ENCODE peak calls at places on chromosomes 4 and X, in seven cellular contexts. N is Peyer's patch, M is colonic mucosa, Q is GM12865, V is SK-N-SH, X is GM10248, G is IMR-90. I is an unnamed sample.
A peak's percentile ranks its signal among the peaks of the same experiment; 100 is the strongest.

GRCh38 chrX:29295987-29296680 is 708.9 kb downstream of the IL1RAPL1 start:
- DNase-seq in M (no peak), X (no peak), V (no peak), N (no peak), Q (no peak), G (peak; percentile 51), I (no peak)

GRCh38 chr4:3646280-3646679 is 114.1 kb upstream of the LRPAP1 start:
- DNase-seq in X (no peak), V (no peak), N (no peak), M (no peak), Q (no peak), G (no peak), I (no peak)

GRCh38 chr4:9762823-9763475 is 18.5 kb upstream of the DRD5 start:
- DNase-seq in M (peak; percentile 73), X (peak; percentile 73), Q (peak; percentile 85), V (peak; percentile 59), N (peak; percentile 75), G (peak; percentile 55), I (peak; percentile 81)

GRCh38 chrX:71618303-71618721 is at the start of gene CXCR3:
- DNase-seq in M (no peak), N (peak; percentile 72), Q (peak; percentile 92), V (no peak), G (no peak), X (peak; percentile 57), I (no peak)

GRCh38 chr4:149347139-149347538 is 468.5 kb downstream of the IQCM start:
- DNase-seq in G (peak; percentile 4), Q (no peak), M (no peak), X (no peak), N (no peak), V (no peak), I (peak; percentile 69)

GRCh38 chr4:165873298-165874071 is 448 bp downstream of the TLL1 start:
- DNase-seq in M (peak; percentile 18), V (peak; percentile 77), G (no peak), N (peak; percentile 53), X (peak; percentile 26), Q (peak; percentile 11), I (peak; percentile 45)

GRCh38 chr4:187541666-187542065 is 453.9 kb upstream of the ZFP42 start:
- DNase-seq in X (no peak), N (no peak), G (no peak), Q (no peak), M (no peak), V (no peak), I (no peak)

GRCh38 chr4:98939892-98940298 is 11.0 kb upstream of the EIF4E start:
- DNase-seq in M (no peak), X (peak; percentile 21), Q (peak; percentile 31), N (no peak), G (peak; percentile 80), V (peak; percentile 42), I (peak; percentile 68)

GRCh38 chr4:158020175-158020574 is 152.7 kb downstream of the GASK1B start:
- DNase-seq in N (peak; percentile 57), X (no peak), M (peak; percentile 36), G (peak; percentile 96), Q (no peak), V (no peak), I (peak; percentile 75)

GRCh38 chr4:107853444-107854325 is 29.0 kb downstream of the SGMS2 start:
- DNase-seq in X (no peak), V (no peak), N (no peak), Q (no peak), M (no peak), G (peak; percentile 72), I (no peak)

GRCh38 chrX:68332156-68332823 is 101.0 kb downstream of the OPHN1 start:
- DNase-seq in Q (no peak), V (no peak), G (no peak), M (no peak), N (no peak), X (no peak), I (no peak)

GRCh38 chrX:1316527-1316926 is 20.1 kb upstream of the IL3RA start:
- DNase-seq in G (no peak), M (peak; percentile 34), Q (no peak), N (peak; percentile 65), X (peak; percentile 6), V (no peak), I (no peak)

GRCh38 chrX:31499120-31499519 is 427.3 kb upstream of the FTHL17 start:
- DNase-seq in N (no peak), V (no peak), Q (no peak), M (no peak), X (no peak), G (peak; percentile 42), I (peak; percentile 30)

GRCh38 chr4:7624361-7624760 is 189.6 kb upstream of the PSAPL1 start:
- DNase-seq in G (no peak), X (no peak), M (no peak), Q (no peak), N (no peak), V (no peak), I (no peak)

GRCh38 chr4:152364383-152364782 is 171.5 kb downstream of the FBXW7 start:
- DNase-seq in N (no peak), V (no peak), Q (no peak), M (no peak), X (no peak), G (no peak), I (no peak)

GRCh38 chrX:55342533-55343501 is 78.1 kb upstream of the PAGE3 start:
- DNase-seq in X (peak; percentile 49), N (peak; percentile 61), G (no peak), Q (peak; percentile 43), M (peak; percentile 53), V (peak; percentile 48), I (peak; percentile 38)

GRCh38 chr4:62408467-62408866 is 1208.3 kb downstream of the ADGRL3 start:
- DNase-seq in V (peak; percentile 3), M (no peak), Q (no peak), X (no peak), N (no peak), G (no peak), I (peak; percentile 9)

GRCh38 chrX:119223784-119224183 is 12.3 kb upstream of the PGRMC1 start:
- DNase-seq in G (no peak), N (no peak), M (no peak), X (no peak), V (no peak), Q (no peak), I (no peak)

GRCh38 chrX:119222932-119223331 is 13.2 kb upstream of the PGRMC1 start:
- DNase-seq in G (no peak), V (peak; percentile 19), X (no peak), N (no peak), M (no peak), Q (no peak), I (no peak)

GRCh38 chrX:119218198-119218597 is 17.9 kb upstream of the PGRMC1 start:
- DNase-seq in X (no peak), Q (no peak), N (no peak), V (peak; percentile 38), G (peak; percentile 15), M (no peak), I (peak; percentile 36)
- TF ChIP-seq CTCF in X (no peak), Q (peak; percentile 14), N (peak; percentile 26), V (peak; percentile 68), G (peak; percentile 50), M (peak; percentile 24), I (peak; percentile 37)

DNA sequence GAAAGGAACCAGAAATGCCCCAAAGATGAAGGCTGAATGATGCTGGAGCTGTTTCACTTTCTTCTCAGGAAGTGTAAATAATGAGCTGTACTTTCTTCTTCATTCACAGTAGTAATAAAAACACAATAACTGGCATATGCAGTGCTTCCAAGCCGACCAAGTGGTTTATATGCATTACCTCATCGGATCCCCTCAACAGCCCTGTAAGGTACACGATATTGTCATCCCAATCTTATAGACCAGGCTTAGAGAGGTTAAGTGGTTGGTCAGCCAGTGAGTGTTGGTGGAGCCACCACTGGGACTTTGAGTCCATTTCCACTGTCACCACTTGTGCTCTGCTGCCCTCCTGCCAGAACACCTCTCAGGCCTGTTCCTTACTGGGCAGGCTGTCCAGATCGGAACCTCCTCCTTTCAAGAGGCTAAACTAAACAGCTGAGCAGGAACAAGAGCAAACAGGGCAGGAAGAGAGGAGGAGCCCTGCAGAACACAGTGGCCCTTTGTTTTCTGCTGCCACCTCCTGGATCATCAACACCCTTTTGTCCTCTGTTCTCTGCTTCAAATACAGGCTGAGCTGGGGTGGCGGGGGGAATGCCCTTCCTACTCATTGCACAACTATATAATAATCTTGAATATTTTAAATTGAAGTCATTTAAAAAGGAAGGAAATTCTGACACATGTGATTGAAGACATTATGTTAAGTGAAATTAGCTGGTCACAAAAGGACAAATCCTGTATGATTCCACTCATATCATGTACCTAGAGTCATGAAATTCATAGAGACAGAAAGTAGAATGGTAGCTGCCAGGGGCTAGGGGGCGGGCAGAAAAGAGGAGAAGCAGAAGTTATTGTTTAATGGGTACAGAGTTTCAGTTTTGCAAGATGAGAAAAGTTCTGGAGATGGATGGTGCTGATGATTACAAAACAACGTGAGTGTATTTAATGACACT is 112.5 kb upstream of the ATP6AP2 start:
- DNase-seq in G (peak; percentile 5), M (peak; percentile 61), N (peak; percentile 61), V (peak; percentile 38), X (peak; percentile 51), Q (peak; percentile 79), I (peak; percentile 43)
- TF ChIP-seq CTCF in G (no peak), M (no peak), N (peak; percentile 33), V (peak; percentile 13), X (peak; percentile 41), Q (peak; percentile 44), I (peak; percentile 7)

GRCh38 chr4:48149971-48150370 is 15.9 kb upstream of the TXK start:
- DNase-seq in G (no peak), V (no peak), X (no peak), Q (no peak), N (no peak), M (no peak), I (no peak)
- TF ChIP-seq CTCF in G (no peak), V (no peak), X (no peak), Q (no peak), N (no peak), M (no peak), I (no peak)

GRCh38 chr4:577499-578450 is 1.7 kb upstream of the TMEM271 start:
- DNase-seq in Q (no peak), G (no peak), M (no peak), V (peak; percentile 52), X (no peak), N (no peak), I (peak; percentile 68)

GRCh38 chr4:581181-581580 is 5.1 kb upstream of the TMEM271 start:
- DNase-seq in V (no peak), G (no peak), X (no peak), N (no peak), Q (no peak), M (no peak), I (no peak)

GRCh38 chr4:581753-582361 is 5.8 kb upstream of the TMEM271 start:
- DNase-seq in Q (no peak), X (no peak), V (no peak), N (no peak), M (no peak), G (no peak), I (no peak)

GRCh38 chr4:578451-579443 is 2.7 kb upstream of the TMEM271 start:
- DNase-seq in X (no peak), G (no peak), N (no peak), Q (no peak), V (no peak), M (no peak), I (no peak)

DNA sequence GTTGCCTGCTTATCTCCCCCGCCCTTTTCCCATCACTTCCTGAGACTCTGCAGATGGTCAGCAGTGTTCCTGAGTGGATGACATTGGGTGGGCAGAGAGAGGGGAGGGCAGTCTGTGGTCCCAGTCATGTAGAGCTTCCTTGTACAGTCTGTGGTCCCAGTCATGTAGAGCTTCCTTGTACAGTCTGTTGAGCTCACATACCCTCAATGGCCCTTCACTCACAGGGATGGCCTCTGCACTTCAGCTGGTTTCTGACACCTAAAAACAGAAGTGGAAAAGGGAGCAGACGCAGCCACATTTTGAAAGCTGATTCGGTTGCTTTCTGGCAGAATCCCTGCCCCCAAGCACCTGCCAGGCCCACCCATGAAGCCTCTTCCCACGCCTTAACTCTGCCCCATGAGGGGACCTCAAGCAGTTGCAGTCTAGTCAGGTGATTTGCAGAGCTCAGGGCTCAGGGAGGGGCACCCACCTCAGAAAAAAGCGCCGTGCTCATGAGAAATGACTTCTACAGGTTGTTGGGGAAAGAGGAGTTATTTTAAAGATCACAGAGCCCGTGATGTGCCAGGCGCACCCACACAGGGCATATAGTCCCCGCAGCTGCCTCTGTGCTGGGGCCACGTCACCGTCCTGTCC is 3.6 kb upstream of the TMEM271 start:
- DNase-seq in M (no peak), Q (no peak), G (no peak), N (no peak), X (no peak), V (no peak), I (no peak)
- TF ChIP-seq CTCF in M (no peak), Q (no peak), G (no peak), N (no peak), X (no peak), V (no peak), I (no peak)